ENCODE peak calls at places on chromosomes 5 and 9, in four cellular contexts. P is fibroblast of pulmonary artery; F is omental fat pad; T is CD8-positive, alpha-beta T cell. Y is an unnamed sample.

GRCh38 chr9:86667307-86667706 is 280.0 kb downstream of the GAS1 start:
- DNase-seq in P (no peak), F (no peak), T (no peak), Y (no peak)

GRCh38 chr9:34197756-34198711 is 19.2 kb downstream of the UBAP1 start:
- DNase-seq in P (no peak), F (no peak), T (no peak), Y (no peak)

GRCh38 chr5:95530441-95530840 is 24.3 kb downstream of the SKIC3 start:
- DNase-seq in P (peak; percentile 82), F (no peak), T (no peak), Y (peak; percentile 45)

GRCh38 chr5:138083702-138084101 is at the start of gene WNT8A:
- DNase-seq in P (no peak), F (no peak), T (no peak), Y (no peak)

GRCh38 chr9:69811329-69811989 is 9.2 kb upstream of the CFAP95 start:
- DNase-seq in P (no peak), F (no peak), T (no peak), Y (no peak)

GRCh38 chr9:127763918-127764384 is 14.5 kb downstream of the SH2D3C start:
- DNase-seq in P (peak; percentile 83), F (no peak), T (no peak), Y (no peak)

GRCh38 chr5:5139358-5140050 is 626 bp upstream of the ADAMTS16 start:
- DNase-seq in P (no peak), F (no peak), T (no peak), Y (no peak)

GRCh38 chr9:125889122-125889523 is 141.9 kb downstream of the PBX3 start:
- DNase-seq in P (no peak), F (no peak), T (no peak), Y (peak; percentile 1)

GRCh38 chr5:2199697-2200096 is 317.0 kb upstream of the IRX4 start:
- DNase-seq in P (no peak), F (no peak), T (no peak), Y (no peak)

GRCh38 chr5:148932355-148932935 is 106.0 kb downstream of the ADRB2 start:
- DNase-seq in P (no peak), F (no peak), T (no peak), Y (no peak)

GRCh38 chr9:87702921-87703320 is 23.0 kb upstream of the CTSL start:
- DNase-seq in P (no peak), F (no peak), T (no peak), Y (no peak)

GRCh38 chr9:89810434-89810833 is 205.6 kb downstream of the GADD45G start:
- DNase-seq in P (no peak), F (no peak), T (no peak), Y (peak; percentile 26)

GRCh38 chr5:151742870-151743294 is 15.5 kb downstream of the ATOX1 start:
- DNase-seq in P (peak; percentile 78), F (no peak), T (no peak), Y (peak; percentile 41)

GRCh38 chr9:98118640-98119601 is at the start of gene TRIM14:
- DNase-seq in P (peak; percentile 56), F (no peak), T (peak; percentile 57), Y (peak; percentile 25)

GRCh38 chr9:95307538-95307937 is 10.0 kb downstream of the FANCC start:
- DNase-seq in P (no peak), F (no peak), T (no peak), Y (no peak)

GRCh38 chr9:34633851-34634550 is 3.6 kb downstream of the SIGMAR1 start:
- DNase-seq in P (peak; percentile 77), F (no peak), T (peak; percentile 76), Y (peak; percentile 53)

GRCh38 chr5:37730896-37731455 is 108.9 kb downstream of the GDNF start:
- DNase-seq in P (no peak), F (no peak), T (no peak), Y (no peak)

GRCh38 chr5:142800776-142801494 is 30.8 kb downstream of the ARHGAP26 start:
- DNase-seq in P (no peak), F (no peak), T (peak; percentile 71), Y (no peak)

GRCh38 chr5:132238169-132238744 is 10.6 kb upstream of the P4HA2 start:
- DNase-seq in P (peak; percentile 75), F (peak; percentile 96), T (peak; percentile 69), Y (no peak)

GRCh38 chr5:150206780-150207115 is 16.9 kb downstream of the SLC6A7 start:
- DNase-seq in P (no peak), F (no peak), T (no peak), Y (no peak)

GRCh38 chr9:33884856-33885701 is 68.1 kb downstream of the UBE2R2 start:
- DNase-seq in P (peak; percentile 84), F (no peak), T (no peak), Y (no peak)

GRCh38 chr5:81212211-81212687 is 20.9 kb upstream of the CKMT2 start:
- DNase-seq in P (no peak), F (no peak), T (no peak), Y (no peak)

GRCh38 chr9:82570226-82570625 is 492.7 kb downstream of the RASEF start:
- DNase-seq in P (no peak), F (no peak), T (no peak), Y (peak; percentile 7)

GRCh38 chr5:153513171-153513570 is 22.7 kb downstream of the GRIA1 start:
- DNase-seq in P (peak; percentile 51), F (no peak), T (no peak), Y (no peak)

GRCh38 chr5:31911291-31912265 is 262.5 kb downstream of the GOLPH3 start:
- DNase-seq in P (no peak), F (no peak), T (no peak), Y (no peak)

GRCh38 chr5:129098488-129099183 is 4.1 kb downstream of the ISOC1 start:
- DNase-seq in P (no peak), F (no peak), T (no peak), Y (no peak)

GRCh38 chr5:133456933-133457402 is 155.4 kb downstream of the FSTL4 start:
- DNase-seq in P (peak; percentile 7), F (no peak), T (no peak), Y (peak; percentile 55)

GRCh38 chr5:133524597-133524996 is 87.7 kb downstream of the FSTL4 start:
- DNase-seq in P (no peak), F (no peak), T (no peak), Y (no peak)

GRCh38 chr5:7705261-7705660 is 145.7 kb downstream of the CFAP90 start:
- DNase-seq in P (no peak), F (no peak), T (no peak), Y (no peak)

GRCh38 chr5:180135128-180135955 is 63.8 kb upstream of the RNF130 start:
- DNase-seq in P (peak; percentile 77), F (peak; percentile 10), T (no peak), Y (peak; percentile 19)

GRCh38 chr5:138336952-138337684 is 948 bp upstream of the FAM53C start:
- DNase-seq in P (peak; percentile 87), F (peak; percentile 90), T (peak; percentile 85), Y (no peak)

GRCh38 chr9:87595605-87596004 is 97.9 kb downstream of the DAPK1 start:
- DNase-seq in P (no peak), F (no peak), T (no peak), Y (no peak)

GRCh38 chr5:112434650-112435049 is 15.6 kb upstream of the EPB41L4A start:
- DNase-seq in P (no peak), F (no peak), T (no peak), Y (no peak)

GRCh38 chr5:78295035-78295961 is 800 bp upstream of the AP3B1 start:
- DNase-seq in P (no peak), F (no peak), T (peak; percentile 53), Y (peak; percentile 68)

GRCh38 chr5:132737982-132738770 is 830 bp upstream of the KIF3A start:
- DNase-seq in P (no peak), F (no peak), T (no peak), Y (no peak)

GRCh38 chr5:19401032-19401431 is 587.0 kb downstream of the CDH18 start:
- DNase-seq in P (no peak), F (no peak), T (no peak), Y (peak; percentile 85)

GRCh38 chr5:73496984-73497457 is 1.2 kb upstream of the BTF3 start:
- DNase-seq in P (peak; percentile 75), F (no peak), T (no peak), Y (peak; percentile 52)
- TF ChIP-seq CTCF in P (peak; percentile 40), F (no peak), T (no peak), Y (peak; percentile 83)

GRCh38 chr9:129720865-129721545 is 31.8 kb downstream of the PTGES start:
- DNase-seq in P (no peak), F (no peak), T (no peak), Y (no peak)
- TF ChIP-seq CTCF in P (no peak), F (no peak), T (no peak), Y (no peak)

DNA sequence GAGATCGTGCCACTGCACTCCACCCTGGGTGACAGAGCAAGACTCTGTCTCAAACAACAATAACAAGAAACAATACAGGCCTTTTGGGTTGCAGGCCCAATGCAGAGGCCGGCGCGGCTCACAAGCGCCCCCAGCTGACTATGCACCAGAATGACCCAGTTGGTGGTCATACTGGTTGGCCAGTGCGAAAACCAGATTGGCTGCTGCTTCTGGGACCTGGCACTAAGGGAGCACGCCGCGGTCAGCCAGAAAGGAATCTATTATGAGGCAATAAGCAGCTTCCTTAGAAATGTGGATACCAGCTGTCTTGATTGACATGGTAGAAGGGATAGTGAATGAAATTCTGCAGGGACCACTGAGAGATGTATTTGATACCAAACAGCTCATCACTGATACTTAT is 35.0 kb downstream of the RANBP17 start:
- DNase-seq in P (peak; percentile 68), F (no peak), T (no peak), Y (no peak)
- TF ChIP-seq CTCF in P (peak; percentile 45), F (no peak), T (no peak), Y (peak; percentile 47)

DNA sequence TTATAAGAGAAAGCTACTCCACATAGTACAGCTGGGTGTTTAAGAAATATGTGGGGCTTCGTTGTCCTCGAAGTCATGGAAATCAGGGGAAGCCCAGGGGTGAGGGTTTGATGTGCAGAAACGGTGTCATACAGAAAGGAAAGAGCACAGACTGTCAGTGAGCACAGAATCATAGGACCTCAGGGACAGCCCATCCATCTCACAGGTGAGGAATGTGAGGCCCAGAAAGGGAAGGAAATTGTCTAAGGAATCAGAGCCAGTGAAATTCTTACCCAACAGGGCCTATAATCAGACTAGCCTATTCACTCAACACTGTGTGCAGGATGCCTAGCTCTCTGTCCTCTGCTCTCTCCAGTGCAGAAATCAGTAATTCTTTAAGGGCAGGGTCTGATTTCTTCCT is 535.6 kb downstream of the SPOCK1 start:
- DNase-seq in P (no peak), F (no peak), T (no peak), Y (peak; percentile 0)
- TF ChIP-seq CTCF in P (no peak), F (no peak), T (no peak), Y (no peak)

GRCh38 chr5:166083183-166083959 is 2208.1 kb upstream of the WWC1 start:
- DNase-seq in P (no peak), F (no peak), T (no peak), Y (no peak)
- TF ChIP-seq CTCF in P (no peak), F (no peak), T (no peak), Y (no peak)

DNA sequence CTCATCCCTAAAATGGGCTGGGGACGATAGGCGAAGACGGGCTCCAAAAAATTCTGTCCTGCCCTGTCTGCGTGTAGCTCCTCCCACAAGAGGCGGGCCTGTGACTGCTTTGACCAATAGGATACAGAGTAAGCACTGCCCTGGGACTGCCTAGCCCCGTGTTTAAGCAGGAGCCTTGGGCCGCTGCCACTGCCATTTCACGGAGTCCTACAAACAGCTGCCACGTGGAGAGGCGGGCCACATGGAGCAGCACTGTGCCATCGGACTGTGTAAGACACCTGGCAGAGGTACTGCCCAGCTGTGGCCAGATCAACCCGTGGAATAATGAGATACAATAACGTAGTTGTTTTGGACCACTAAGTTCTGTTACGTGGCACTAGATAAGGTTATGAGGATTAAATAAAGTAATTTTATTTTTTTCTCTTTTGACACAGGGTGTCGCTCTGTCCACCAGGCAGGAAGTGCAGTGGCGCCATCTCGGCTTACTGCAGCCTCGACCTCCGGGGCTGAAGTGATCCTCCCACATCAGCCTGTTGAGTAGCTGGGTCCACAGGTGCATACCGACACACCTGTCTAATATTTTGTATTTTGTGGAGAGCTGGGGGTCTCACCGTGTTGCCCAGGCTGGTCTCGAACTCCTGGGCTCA is 87.2 kb downstream of the LMNB1 start:
- DNase-seq in P (no peak), F (no peak), T (no peak), Y (no peak)
- TF ChIP-seq CTCF in P (no peak), F (no peak), T (no peak), Y (no peak)